ENCODE peak calls at places on chromosomes 13 and 19, in nine cellular contexts. I is tibial artery, D is cardiac fibroblast, E is thyroid gland, J is OCI-LY7, S is AG04449, B is colonic mucosa, H is AG10803, Z is heart left ventricle. M is an unnamed sample.

GRCh38 chr13:98054301-98054700 is 88.6 kb upstream of the FARP1 start:
- DNase-seq in I (no peak), D (no peak), E (no peak), J (no peak), S (no peak), B (no peak), H (no peak), Z (no peak), M (no peak)

GRCh38 chr13:98549006-98549727 is 27.7 kb downstream of the STK24 start:
- DNase-seq in I (peak), D (peak), E (no peak), J (no peak), S (peak), B (no peak), H (peak), Z (no peak), M (no peak)

GRCh38 chr19:50175924-50176323 is 12.8 kb upstream of the IZUMO2 start:
- DNase-seq in I (no peak), D (no peak), E (no peak), J (no peak), S (no peak), B (no peak), H (no peak), Z (no peak), M (no peak)

GRCh38 chr19:2577722-2578335 is 101.9 kb downstream of the GADD45B start:
- DNase-seq in I (peak), D (peak), E (no peak), J (no peak), S (no peak), B (no peak), H (peak), Z (no peak), M (no peak)

GRCh38 chr19:17629760-17630159 is 58.4 kb downstream of the UNC13A start:
- DNase-seq in I (no peak), D (no peak), E (no peak), J (no peak), S (no peak), B (no peak), H (no peak), Z (no peak), M (no peak)

GRCh38 chr13:42333613-42334328 is 61.8 kb downstream of the AKAP11 start:
- DNase-seq in I (no peak), D (peak), E (peak), J (peak), S (no peak), B (no peak), H (peak), Z (no peak), M (peak)

GRCh38 chr13:36382030-36382429 is 35.8 kb upstream of the SPART start:
- DNase-seq in I (no peak), D (peak), E (no peak), J (no peak), S (no peak), B (no peak), H (no peak), Z (no peak), M (no peak)

GRCh38 chr19:13195678-13196077 is 45.5 kb downstream of the IER2 start:
- DNase-seq in I (no peak), D (no peak), E (peak), J (peak), S (no peak), B (peak), H (no peak), Z (no peak), M (peak)

GRCh38 chr19:54805665-54806515 is 2.5 kb downstream of the KIR2DL4 start:
- DNase-seq in I (no peak), D (no peak), E (no peak), J (no peak), S (no peak), B (no peak), H (no peak), Z (no peak), M (no peak)

GRCh38 chr19:35977446-35978222 is 17.4 kb upstream of the SDHAF1 start:
- DNase-seq in I (no peak), D (no peak), E (no peak), J (peak), S (no peak), B (no peak), H (no peak), Z (no peak), M (no peak)

GRCh38 chr19:19746286-19747213 is 13.6 kb upstream of the ZNF14 start:
- DNase-seq in I (no peak), D (no peak), E (no peak), J (no peak), S (no peak), B (no peak), H (no peak), Z (no peak), M (no peak)

GRCh38 chr19:3593156-3593555 is 7.9 kb downstream of the GIPC3 start:
- DNase-seq in I (no peak), D (no peak), E (no peak), J (no peak), S (no peak), B (no peak), H (no peak), Z (no peak), M (no peak)

GRCh38 chr13:94481966-94482365 is 2.5 kb upstream of the DCT start:
- DNase-seq in I (no peak), D (peak), E (no peak), J (no peak), S (no peak), B (no peak), H (peak), Z (no peak), M (no peak)

GRCh38 chr13:90545070-90545840 is 802.2 kb upstream of the MIR17HG start:
- DNase-seq in I (no peak), D (peak), E (no peak), J (no peak), S (no peak), B (no peak), H (no peak), Z (no peak), M (no peak)

GRCh38 chr19:54616840-54617560 is 13.3 kb upstream of the LILRB1 start:
- DNase-seq in I (no peak), D (no peak), E (no peak), J (no peak), S (no peak), B (peak), H (no peak), Z (no peak), M (peak)

GRCh38 chr13:64332048-64332447 is 2898.1 kb downstream of the PCDH9 start:
- DNase-seq in I (no peak), D (no peak), E (no peak), J (no peak), S (no peak), B (no peak), H (no peak), Z (no peak), M (no peak)

GRCh38 chr13:95708390-95708774 is 31.4 kb downstream of the DNAJC3 start:
- DNase-seq in I (no peak), D (no peak), E (no peak), J (no peak), S (no peak), B (no peak), H (no peak), Z (no peak), M (no peak)

GRCh38 chr13:46817081-46817480 is 20.1 kb upstream of the ESD start:
- DNase-seq in I (no peak), D (peak), E (no peak), J (no peak), S (no peak), B (no peak), H (no peak), Z (no peak), M (no peak)

GRCh38 chr13:59458908-59459579 is 704.7 kb downstream of the DIAPH3 start:
- DNase-seq in I (no peak), D (peak), E (no peak), J (no peak), S (peak), B (no peak), H (peak), Z (peak), M (no peak)

GRCh38 chr13:32261567-32261966 is 53.6 kb downstream of the ZAR1L start:
- DNase-seq in I (peak), D (peak), E (peak), J (no peak), S (no peak), B (peak), H (peak), Z (peak), M (no peak)

GRCh38 chr13:31945202-31945978 is 86.2 kb upstream of the FRY start:
- DNase-seq in I (peak), D (peak), E (peak), J (no peak), S (peak), B (peak), H (peak), Z (peak), M (no peak)

GRCh38 chr13:88958821-88959220 is 1287.7 kb downstream of the SLITRK5 start:
- DNase-seq in I (no peak), D (no peak), E (peak), J (no peak), S (no peak), B (no peak), H (no peak), Z (no peak), M (no peak)

GRCh38 chr19:12796146-12797071 is 5.1 kb downstream of the JUNB start:
- DNase-seq in I (peak), D (peak), E (peak), J (peak), S (no peak), B (peak), H (peak), Z (peak), M (no peak)

GRCh38 chr13:31367410-31367809 is 167.6 kb downstream of the B3GLCT start:
- DNase-seq in I (no peak), D (no peak), E (no peak), J (no peak), S (no peak), B (no peak), H (no peak), Z (no peak), M (no peak)

GRCh38 chr13:99046851-99047250 is 69.0 kb upstream of the DOCK9 start:
- DNase-seq in I (no peak), D (peak), E (no peak), J (no peak), S (no peak), B (no peak), H (no peak), Z (no peak), M (no peak)

GRCh38 chr13:35630551-35631275 is 154.2 kb upstream of the MAB21L1 start:
- DNase-seq in I (no peak), D (peak), E (no peak), J (peak), S (peak), B (no peak), H (peak), Z (no peak), M (no peak)

GRCh38 chr19:40244596-40244995 is 18.1 kb upstream of the CCNP start:
- DNase-seq in I (no peak), D (no peak), E (no peak), J (no peak), S (no peak), B (no peak), H (no peak), Z (no peak), M (no peak)

GRCh38 chr13:99191900-99192399 is 8.7 kb upstream of the UBAC2 start:
- DNase-seq in I (no peak), D (peak), E (peak), J (no peak), S (no peak), B (peak), H (peak), Z (no peak), M (no peak)

GRCh38 chr13:61751039-61751438 is 335.4 kb upstream of the PCDH20 start:
- DNase-seq in I (no peak), D (no peak), E (no peak), J (no peak), S (no peak), B (no peak), H (no peak), Z (no peak), M (no peak)

GRCh38 chr13:110472904-110473563 is 88.5 kb downstream of the RAB20 start:
- DNase-seq in I (no peak), D (no peak), E (no peak), J (peak), S (no peak), B (no peak), H (no peak), Z (no peak), M (no peak)

GRCh38 chr19:30908262-30908771 is 440.9 kb downstream of the TSHZ3 start:
- DNase-seq in I (no peak), D (no peak), E (no peak), J (no peak), S (no peak), B (no peak), H (no peak), Z (no peak), M (no peak)

GRCh38 chr19:13056052-13056660 is 46.5 kb downstream of the LYL1 start:
- DNase-seq in I (peak), D (peak), E (peak), J (no peak), S (no peak), B (no peak), H (peak), Z (peak), M (no peak)

GRCh38 chr19:39971380-39971841 is 446 bp downstream of the PSMC4 start:
- DNase-seq in I (no peak), D (no peak), E (no peak), J (no peak), S (no peak), B (no peak), H (no peak), Z (no peak), M (no peak)

GRCh38 chr13:73934215-73934623 is 200.0 kb downstream of the KLF12 start:
- DNase-seq in I (no peak), D (peak), E (no peak), J (no peak), S (no peak), B (no peak), H (no peak), Z (no peak), M (no peak)

GRCh38 chr19:7874080-7874856 is at the start of gene PRR36:
- DNase-seq in I (no peak), D (no peak), E (peak), J (no peak), S (no peak), B (no peak), H (no peak), Z (no peak), M (no peak)

DNA sequence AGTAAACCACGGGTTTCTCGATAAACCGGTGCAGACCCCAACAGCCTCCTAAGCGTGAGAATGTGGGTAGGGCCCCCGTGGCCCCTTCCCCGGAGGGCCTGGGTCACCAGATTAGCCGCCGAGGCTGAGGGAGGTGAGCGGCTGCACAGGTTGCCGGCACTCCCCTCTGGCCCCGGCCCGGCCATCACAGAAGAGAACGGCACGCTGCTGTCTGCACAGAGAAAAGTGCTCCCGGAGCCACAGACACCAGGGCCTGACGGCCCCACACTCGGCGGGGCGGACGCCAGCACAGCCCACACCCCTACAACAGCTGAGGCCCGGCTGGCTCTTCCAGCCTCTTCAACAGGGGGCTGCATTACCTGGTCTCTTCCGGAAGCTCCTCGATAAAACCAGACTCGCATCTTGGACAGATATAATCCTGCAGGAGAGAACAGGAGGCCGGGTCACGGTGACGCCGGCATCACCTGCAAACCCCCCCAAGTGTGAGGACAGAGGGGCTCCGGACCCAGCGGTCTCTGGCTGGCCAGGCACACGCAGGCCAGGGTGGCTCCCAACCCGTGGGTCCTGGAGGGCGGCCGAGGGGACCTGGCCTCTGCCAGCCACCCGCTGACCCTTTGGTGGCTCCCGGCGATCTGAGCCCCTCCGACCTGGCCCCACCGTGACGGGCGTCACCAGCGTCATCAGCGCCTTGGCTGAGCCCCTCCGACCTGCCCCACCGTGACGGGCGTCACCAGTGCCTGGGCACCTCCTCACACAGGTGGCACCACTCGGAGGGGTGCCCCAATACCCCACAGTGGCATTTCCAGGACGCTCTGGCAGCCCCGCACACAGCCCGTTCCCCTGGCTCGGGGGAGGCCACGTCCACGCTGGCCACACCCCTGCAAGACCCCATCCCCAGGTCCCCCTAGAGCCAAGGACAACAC is 10.3 kb downstream of the RNF126 start:
- DNase-seq in I (no peak), D (no peak), E (no peak), J (no peak), S (no peak), B (no peak), H (no peak), Z (no peak), M (no peak)
- H3K4me3 ChIP-seq in I (no peak), D (no peak), E (no peak), J (no peak), S (no peak), B (no peak), H (no peak), Z (no peak), M (no peak)

GRCh38 chr13:29679357-29680050 is 84.0 kb upstream of the SLC7A1 start:
- DNase-seq in I (no peak), D (no peak), E (no peak), J (no peak), S (no peak), B (no peak), H (no peak), Z (peak), M (no peak)

GRCh38 chr13:29683041-29683440 is 87.6 kb upstream of the SLC7A1 start:
- DNase-seq in I (no peak), D (no peak), E (no peak), J (no peak), S (no peak), B (no peak), H (no peak), Z (no peak), M (no peak)

GRCh38 chr13:29688193-29688592 is 92.7 kb upstream of the SLC7A1 start:
- DNase-seq in I (no peak), D (no peak), E (no peak), J (no peak), S (no peak), B (no peak), H (no peak), Z (no peak), M (no peak)

GRCh38 chr13:29681859-29682258 is 86.4 kb upstream of the SLC7A1 start:
- DNase-seq in I (no peak), D (no peak), E (no peak), J (no peak), S (no peak), B (no peak), H (peak), Z (no peak), M (no peak)

GRCh38 chr13:29684441-29684840 is 89.0 kb upstream of the SLC7A1 start:
- DNase-seq in I (no peak), D (peak), E (no peak), J (no peak), S (no peak), B (no peak), H (peak), Z (no peak), M (no peak)
- TF ChIP-seq CTCF in I (no peak), D (no peak), E (no peak), J (no peak), S (no peak), B (no peak), H (no peak), Z (no peak), M (no peak)

DNA sequence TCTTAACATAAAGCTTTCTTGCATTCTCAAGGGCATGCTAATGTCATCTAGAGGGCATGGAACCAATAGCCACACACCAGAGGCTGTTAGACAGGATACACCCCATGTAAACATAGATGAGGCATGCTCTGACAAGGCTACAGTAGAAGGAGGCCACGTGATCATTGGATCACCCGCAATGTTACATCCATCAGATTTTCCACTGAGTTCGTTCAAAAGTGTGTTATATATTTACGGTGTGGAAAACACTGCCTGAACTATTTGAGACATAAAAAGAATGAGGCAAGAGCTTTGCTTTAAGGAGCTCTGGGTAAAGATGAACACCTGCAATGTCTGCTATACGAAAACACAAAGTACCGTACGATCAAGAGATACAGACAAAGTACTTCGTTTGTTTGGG is 817.5 kb upstream of the SLC10A2 start:
- DNase-seq in I (no peak), D (peak), E (no peak), J (no peak), S (no peak), B (no peak), H (no peak), Z (no peak), M (no peak)
- H3K4me3 ChIP-seq in I (no peak), D (no peak), E (no peak), J (no peak), S (no peak), B (no peak), H (no peak), Z (no peak), M (no peak)

GRCh38 chr19:42343344-42344110 is 18.1 kb downstream of the MEGF8 start:
- DNase-seq in I (no peak), D (no peak), E (no peak), J (no peak), S (no peak), B (no peak), H (no peak), Z (no peak), M (no peak)
- TF ChIP-seq CTCF in I (no peak), D (no peak), E (no peak), J (peak), S (no peak), B (no peak), H (no peak), Z (no peak), M (peak)

GRCh38 chr19:610071-610800 is 20.6 kb downstream of the HCN2 start:
- DNase-seq in I (no peak), D (no peak), E (no peak), J (peak), S (no peak), B (no peak), H (no peak), Z (no peak), M (no peak)
- H3K4me3 ChIP-seq in I (no peak), D (no peak), E (no peak), J (peak), S (no peak), B (peak), H (no peak), Z (peak), M (peak)

DNA sequence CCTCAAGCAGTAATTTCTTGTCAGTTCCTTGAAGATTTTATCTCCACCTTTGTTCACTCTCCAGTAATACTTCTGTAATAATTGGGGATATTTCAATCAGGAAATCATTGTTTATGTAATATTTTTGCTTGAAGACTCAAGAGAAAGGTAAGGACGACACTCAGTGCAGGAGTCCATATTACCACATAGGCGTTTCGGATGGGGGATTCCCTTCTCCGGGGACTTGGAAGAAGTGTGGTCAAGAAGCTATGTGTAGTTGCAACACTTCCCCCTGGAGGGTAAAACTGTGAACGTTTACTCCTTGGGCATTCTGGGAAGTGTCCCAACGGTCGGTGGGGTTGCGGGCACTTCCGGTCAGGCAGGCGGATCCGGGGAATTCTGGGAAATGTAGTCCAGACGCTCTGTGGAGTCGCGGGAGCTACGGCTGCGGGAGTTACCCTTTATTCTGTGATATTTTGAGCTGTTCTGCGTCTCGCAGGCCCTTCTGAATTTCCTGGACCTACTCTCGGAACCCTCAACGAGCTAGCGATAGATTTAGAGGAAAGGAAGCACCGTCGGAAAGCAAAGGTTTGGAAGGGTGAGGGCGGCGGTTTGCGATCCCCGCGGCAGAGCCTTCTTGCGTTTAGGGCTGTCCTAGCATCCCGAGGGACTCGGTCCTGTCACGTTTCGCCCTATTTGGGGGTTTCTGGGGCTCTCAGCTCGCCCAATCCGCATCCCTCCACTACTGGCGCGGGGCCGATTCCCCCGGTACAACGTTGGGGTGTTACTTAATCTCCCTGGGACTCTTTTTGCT is at the start of gene ZNF221:
- DNase-seq in I (peak), D (peak), E (peak), J (peak), S (peak), B (peak), H (peak), Z (peak), M (peak)
- TF ChIP-seq CTCF in I (peak), D (peak), E (no peak), J (peak), S (peak), B (peak), H (peak), Z (peak), M (peak)

GRCh38 chr13:39202746-39203145 is 164.5 kb downstream of the NHLRC3 start:
- DNase-seq in I (no peak), D (no peak), E (no peak), J (no peak), S (no peak), B (no peak), H (no peak), Z (no peak), M (no peak)
- H3K4me3 ChIP-seq in I (no peak), D (no peak), E (no peak), J (no peak), S (no peak), B (no peak), H (no peak), Z (no peak), M (no peak)